ENCODE peak calls at places on chromosomes 5 and 9, in ten cellular contexts. One of them, this sample, is unnamed.
A peak's percentile ranks its signal among the peaks of the same experiment; 100 is the strongest.

GRCh38 chr5:5278815-5279381 is 138.8 kb downstream of the ADAMTS16 start:
- DNase-seq in activated gamma-delta T cell treated with anti-CD3 and anti-CD28 coated beads, Interleukin-2, amount 50 U/mL, for 16 hours: no peak
- DNase-seq in brain microvascular endothelial cell: no peak
- DNase-seq in activated CD4-positive, alpha-beta T cell treated with anti-CD3 and anti-CD28 coated beads, Interleukin-2, amount 10 ng/mL, durations not matched to agents 7 days and 5 days: no peak
- DNase-seq in spleen: no peak
- DNase-seq in natural killer cell: no peak
- DNase-seq in left cardiac atrium: no peak
- DNase-seq in T follicular helper cell: no peak
- DNase-seq in CD8-positive, alpha-beta T cell: no peak
- DNase-seq in renal cortical epithelial cell: no peak
- DNase-seq in this sample: no peak

GRCh38 chr5:151085517-151086031 is 4.7 kb upstream of the TNIP1 start:
- DNase-seq in activated gamma-delta T cell treated with anti-CD3 and anti-CD28 coated beads, Interleukin-2, amount 50 U/mL, for 16 hours: no peak
- DNase-seq in brain microvascular endothelial cell: no peak
- DNase-seq in activated CD4-positive, alpha-beta T cell treated with anti-CD3 and anti-CD28 coated beads, Interleukin-2, amount 10 ng/mL, durations not matched to agents 7 days and 5 days: no peak
- DNase-seq in spleen: peak; percentile 82
- DNase-seq in natural killer cell: no peak
- DNase-seq in left cardiac atrium: peak; percentile 69
- DNase-seq in T follicular helper cell: peak; percentile 49
- DNase-seq in CD8-positive, alpha-beta T cell: peak; percentile 33
- DNase-seq in renal cortical epithelial cell: peak; percentile 77
- DNase-seq in this sample: no peak

GRCh38 chr5:59503223-59503622 is 390.3 kb downstream of the PDE4D start:
- DNase-seq in activated gamma-delta T cell treated with anti-CD3 and anti-CD28 coated beads, Interleukin-2, amount 50 U/mL, for 16 hours: no peak
- DNase-seq in brain microvascular endothelial cell: no peak
- DNase-seq in activated CD4-positive, alpha-beta T cell treated with anti-CD3 and anti-CD28 coated beads, Interleukin-2, amount 10 ng/mL, durations not matched to agents 7 days and 5 days: no peak
- DNase-seq in spleen: no peak
- DNase-seq in natural killer cell: no peak
- DNase-seq in left cardiac atrium: no peak
- DNase-seq in T follicular helper cell: no peak
- DNase-seq in CD8-positive, alpha-beta T cell: no peak
- DNase-seq in renal cortical epithelial cell: peak; percentile 43
- DNase-seq in this sample: no peak

GRCh38 chr9:135156525-135157510 is 69.3 kb downstream of the OLFM1 start:
- DNase-seq in activated gamma-delta T cell treated with anti-CD3 and anti-CD28 coated beads, Interleukin-2, amount 50 U/mL, for 16 hours: no peak
- DNase-seq in brain microvascular endothelial cell: no peak
- DNase-seq in activated CD4-positive, alpha-beta T cell treated with anti-CD3 and anti-CD28 coated beads, Interleukin-2, amount 10 ng/mL, durations not matched to agents 7 days and 5 days: peak; percentile 24
- DNase-seq in spleen: no peak
- DNase-seq in natural killer cell: no peak
- DNase-seq in left cardiac atrium: peak; percentile 61
- DNase-seq in T follicular helper cell: no peak
- DNase-seq in CD8-positive, alpha-beta T cell: no peak
- DNase-seq in renal cortical epithelial cell: no peak
- DNase-seq in this sample: peak; percentile 50

GRCh38 chr9:86452194-86452828 is 98.1 kb upstream of the TUT7 start:
- DNase-seq in activated gamma-delta T cell treated with anti-CD3 and anti-CD28 coated beads, Interleukin-2, amount 50 U/mL, for 16 hours: no peak
- DNase-seq in brain microvascular endothelial cell: no peak
- DNase-seq in activated CD4-positive, alpha-beta T cell treated with anti-CD3 and anti-CD28 coated beads, Interleukin-2, amount 10 ng/mL, durations not matched to agents 7 days and 5 days: no peak
- DNase-seq in spleen: no peak
- DNase-seq in natural killer cell: no peak
- DNase-seq in left cardiac atrium: no peak
- DNase-seq in T follicular helper cell: no peak
- DNase-seq in CD8-positive, alpha-beta T cell: no peak
- DNase-seq in renal cortical epithelial cell: peak; percentile 25
- DNase-seq in this sample: no peak

GRCh38 chr5:79070002-79070567 is 518 bp downstream of the BHMT2 start:
- DNase-seq in activated gamma-delta T cell treated with anti-CD3 and anti-CD28 coated beads, Interleukin-2, amount 50 U/mL, for 16 hours: no peak
- DNase-seq in brain microvascular endothelial cell: peak; percentile 15
- DNase-seq in activated CD4-positive, alpha-beta T cell treated with anti-CD3 and anti-CD28 coated beads, Interleukin-2, amount 10 ng/mL, durations not matched to agents 7 days and 5 days: no peak
- DNase-seq in spleen: no peak
- DNase-seq in natural killer cell: no peak
- DNase-seq in left cardiac atrium: peak; percentile 28
- DNase-seq in T follicular helper cell: no peak
- DNase-seq in CD8-positive, alpha-beta T cell: no peak
- DNase-seq in renal cortical epithelial cell: peak; percentile 47
- DNase-seq in this sample: no peak

GRCh38 chr5:7592910-7593309 is 197.0 kb downstream of the ADCY2 start:
- DNase-seq in activated gamma-delta T cell treated with anti-CD3 and anti-CD28 coated beads, Interleukin-2, amount 50 U/mL, for 16 hours: no peak
- DNase-seq in brain microvascular endothelial cell: no peak
- DNase-seq in activated CD4-positive, alpha-beta T cell treated with anti-CD3 and anti-CD28 coated beads, Interleukin-2, amount 10 ng/mL, durations not matched to agents 7 days and 5 days: no peak
- DNase-seq in spleen: no peak
- DNase-seq in natural killer cell: no peak
- DNase-seq in left cardiac atrium: no peak
- DNase-seq in T follicular helper cell: no peak
- DNase-seq in CD8-positive, alpha-beta T cell: no peak
- DNase-seq in renal cortical epithelial cell: no peak
- DNase-seq in this sample: peak; percentile 9

GRCh38 chr9:84146893-84147705 is 166.5 kb downstream of the RMI1 start:
- DNase-seq in activated gamma-delta T cell treated with anti-CD3 and anti-CD28 coated beads, Interleukin-2, amount 50 U/mL, for 16 hours: no peak
- DNase-seq in brain microvascular endothelial cell: no peak
- DNase-seq in activated CD4-positive, alpha-beta T cell treated with anti-CD3 and anti-CD28 coated beads, Interleukin-2, amount 10 ng/mL, durations not matched to agents 7 days and 5 days: no peak
- DNase-seq in spleen: no peak
- DNase-seq in natural killer cell: no peak
- DNase-seq in left cardiac atrium: no peak
- DNase-seq in T follicular helper cell: no peak
- DNase-seq in CD8-positive, alpha-beta T cell: no peak
- DNase-seq in renal cortical epithelial cell: no peak
- DNase-seq in this sample: no peak

GRCh38 chr5:159658266-159658665 is 258.0 kb upstream of the ADRA1B start:
- DNase-seq in activated gamma-delta T cell treated with anti-CD3 and anti-CD28 coated beads, Interleukin-2, amount 50 U/mL, for 16 hours: no peak
- DNase-seq in brain microvascular endothelial cell: no peak
- DNase-seq in activated CD4-positive, alpha-beta T cell treated with anti-CD3 and anti-CD28 coated beads, Interleukin-2, amount 10 ng/mL, durations not matched to agents 7 days and 5 days: no peak
- DNase-seq in spleen: no peak
- DNase-seq in natural killer cell: no peak
- DNase-seq in left cardiac atrium: no peak
- DNase-seq in T follicular helper cell: no peak
- DNase-seq in CD8-positive, alpha-beta T cell: no peak
- DNase-seq in renal cortical epithelial cell: no peak
- DNase-seq in this sample: no peak

GRCh38 chr5:93601053-93601429 is 18.0 kb downstream of the NR2F1 start:
- DNase-seq in activated gamma-delta T cell treated with anti-CD3 and anti-CD28 coated beads, Interleukin-2, amount 50 U/mL, for 16 hours: no peak
- DNase-seq in brain microvascular endothelial cell: no peak
- DNase-seq in activated CD4-positive, alpha-beta T cell treated with anti-CD3 and anti-CD28 coated beads, Interleukin-2, amount 10 ng/mL, durations not matched to agents 7 days and 5 days: no peak
- DNase-seq in spleen: no peak
- DNase-seq in natural killer cell: no peak
- DNase-seq in left cardiac atrium: no peak
- DNase-seq in T follicular helper cell: no peak
- DNase-seq in CD8-positive, alpha-beta T cell: no peak
- DNase-seq in renal cortical epithelial cell: no peak
- DNase-seq in this sample: no peak

GRCh38 chr5:67879619-67880357 is 335.8 kb upstream of the PIK3R1 start:
- DNase-seq in activated gamma-delta T cell treated with anti-CD3 and anti-CD28 coated beads, Interleukin-2, amount 50 U/mL, for 16 hours: no peak
- DNase-seq in brain microvascular endothelial cell: peak; percentile 53
- DNase-seq in activated CD4-positive, alpha-beta T cell treated with anti-CD3 and anti-CD28 coated beads, Interleukin-2, amount 10 ng/mL, durations not matched to agents 7 days and 5 days: no peak
- DNase-seq in spleen: no peak
- DNase-seq in natural killer cell: no peak
- DNase-seq in left cardiac atrium: no peak
- DNase-seq in T follicular helper cell: no peak
- DNase-seq in CD8-positive, alpha-beta T cell: no peak
- DNase-seq in renal cortical epithelial cell: peak; percentile 62
- DNase-seq in this sample: no peak

GRCh38 chr9:86098793-86099694 is at the start of gene GOLM1:
- DNase-seq in activated gamma-delta T cell treated with anti-CD3 and anti-CD28 coated beads, Interleukin-2, amount 50 U/mL, for 16 hours: no peak
- DNase-seq in brain microvascular endothelial cell: peak; percentile 22
- DNase-seq in activated CD4-positive, alpha-beta T cell treated with anti-CD3 and anti-CD28 coated beads, Interleukin-2, amount 10 ng/mL, durations not matched to agents 7 days and 5 days: peak; percentile 12
- DNase-seq in spleen: peak; percentile 82
- DNase-seq in natural killer cell: peak; percentile 47
- DNase-seq in left cardiac atrium: peak; percentile 53
- DNase-seq in T follicular helper cell: no peak
- DNase-seq in CD8-positive, alpha-beta T cell: no peak
- DNase-seq in renal cortical epithelial cell: no peak
- DNase-seq in this sample: peak; percentile 69

GRCh38 chr9:95063300-95063699 is 254.2 kb downstream of the FANCC start:
- DNase-seq in activated gamma-delta T cell treated with anti-CD3 and anti-CD28 coated beads, Interleukin-2, amount 50 U/mL, for 16 hours: no peak
- DNase-seq in brain microvascular endothelial cell: no peak
- DNase-seq in activated CD4-positive, alpha-beta T cell treated with anti-CD3 and anti-CD28 coated beads, Interleukin-2, amount 10 ng/mL, durations not matched to agents 7 days and 5 days: no peak
- DNase-seq in spleen: no peak
- DNase-seq in natural killer cell: no peak
- DNase-seq in left cardiac atrium: no peak
- DNase-seq in T follicular helper cell: no peak
- DNase-seq in CD8-positive, alpha-beta T cell: no peak
- DNase-seq in renal cortical epithelial cell: no peak
- DNase-seq in this sample: no peak

GRCh38 chr5:35853652-35854051 is 3.0 kb upstream of the IL7R start:
- DNase-seq in activated gamma-delta T cell treated with anti-CD3 and anti-CD28 coated beads, Interleukin-2, amount 50 U/mL, for 16 hours: peak; percentile 50
- DNase-seq in brain microvascular endothelial cell: no peak
- DNase-seq in activated CD4-positive, alpha-beta T cell treated with anti-CD3 and anti-CD28 coated beads, Interleukin-2, amount 10 ng/mL, durations not matched to agents 7 days and 5 days: peak; percentile 81
- DNase-seq in spleen: no peak
- DNase-seq in natural killer cell: no peak
- DNase-seq in left cardiac atrium: no peak
- DNase-seq in T follicular helper cell: peak; percentile 61
- DNase-seq in CD8-positive, alpha-beta T cell: peak; percentile 89
- DNase-seq in renal cortical epithelial cell: peak; percentile 11
- DNase-seq in this sample: no peak

GRCh38 chr5:132987531-132988408 is 24.3 kb upstream of the AFF4 start:
- DNase-seq in activated gamma-delta T cell treated with anti-CD3 and anti-CD28 coated beads, Interleukin-2, amount 50 U/mL, for 16 hours: no peak
- DNase-seq in brain microvascular endothelial cell: no peak
- DNase-seq in activated CD4-positive, alpha-beta T cell treated with anti-CD3 and anti-CD28 coated beads, Interleukin-2, amount 10 ng/mL, durations not matched to agents 7 days and 5 days: no peak
- DNase-seq in spleen: peak; percentile 45
- DNase-seq in natural killer cell: no peak
- DNase-seq in left cardiac atrium: no peak
- DNase-seq in T follicular helper cell: no peak
- DNase-seq in CD8-positive, alpha-beta T cell: no peak
- DNase-seq in renal cortical epithelial cell: no peak
- DNase-seq in this sample: no peak

GRCh38 chr9:112312139-112312538 is 21.3 kb downstream of the PTBP3 start:
- DNase-seq in activated gamma-delta T cell treated with anti-CD3 and anti-CD28 coated beads, Interleukin-2, amount 50 U/mL, for 16 hours: no peak
- DNase-seq in brain microvascular endothelial cell: no peak
- DNase-seq in activated CD4-positive, alpha-beta T cell treated with anti-CD3 and anti-CD28 coated beads, Interleukin-2, amount 10 ng/mL, durations not matched to agents 7 days and 5 days: no peak
- DNase-seq in spleen: no peak
- DNase-seq in natural killer cell: no peak
- DNase-seq in left cardiac atrium: no peak
- DNase-seq in T follicular helper cell: no peak
- DNase-seq in CD8-positive, alpha-beta T cell: no peak
- DNase-seq in renal cortical epithelial cell: no peak
- DNase-seq in this sample: no peak

GRCh38 chr5:89437450-89438435 is 554.8 kb upstream of the MEF2C start:
- DNase-seq in activated gamma-delta T cell treated with anti-CD3 and anti-CD28 coated beads, Interleukin-2, amount 50 U/mL, for 16 hours: no peak
- DNase-seq in brain microvascular endothelial cell: peak; percentile 78
- DNase-seq in activated CD4-positive, alpha-beta T cell treated with anti-CD3 and anti-CD28 coated beads, Interleukin-2, amount 10 ng/mL, durations not matched to agents 7 days and 5 days: no peak
- DNase-seq in spleen: no peak
- DNase-seq in natural killer cell: no peak
- DNase-seq in left cardiac atrium: no peak
- DNase-seq in T follicular helper cell: no peak
- DNase-seq in CD8-positive, alpha-beta T cell: no peak
- DNase-seq in renal cortical epithelial cell: peak; percentile 76
- DNase-seq in this sample: no peak

GRCh38 chr5:118590806-118591205 is 397.5 kb downstream of the DTWD2 start:
- DNase-seq in activated gamma-delta T cell treated with anti-CD3 and anti-CD28 coated beads, Interleukin-2, amount 50 U/mL, for 16 hours: no peak
- DNase-seq in brain microvascular endothelial cell: no peak
- DNase-seq in activated CD4-positive, alpha-beta T cell treated with anti-CD3 and anti-CD28 coated beads, Interleukin-2, amount 10 ng/mL, durations not matched to agents 7 days and 5 days: no peak
- DNase-seq in spleen: no peak
- DNase-seq in natural killer cell: no peak
- DNase-seq in left cardiac atrium: no peak
- DNase-seq in T follicular helper cell: no peak
- DNase-seq in CD8-positive, alpha-beta T cell: no peak
- DNase-seq in renal cortical epithelial cell: no peak
- DNase-seq in this sample: no peak

GRCh38 chr9:89635007-89635742 is 30.4 kb downstream of the GADD45G start:
- DNase-seq in activated gamma-delta T cell treated with anti-CD3 and anti-CD28 coated beads, Interleukin-2, amount 50 U/mL, for 16 hours: no peak
- DNase-seq in brain microvascular endothelial cell: peak; percentile 11
- DNase-seq in activated CD4-positive, alpha-beta T cell treated with anti-CD3 and anti-CD28 coated beads, Interleukin-2, amount 10 ng/mL, durations not matched to agents 7 days and 5 days: no peak
- DNase-seq in spleen: peak; percentile 10
- DNase-seq in natural killer cell: no peak
- DNase-seq in left cardiac atrium: no peak
- DNase-seq in T follicular helper cell: no peak
- DNase-seq in CD8-positive, alpha-beta T cell: no peak
- DNase-seq in renal cortical epithelial cell: peak; percentile 79
- DNase-seq in this sample: no peak

GRCh38 chr9:9764821-9765220 is 848.0 kb downstream of the PTPRD start:
- DNase-seq in activated gamma-delta T cell treated with anti-CD3 and anti-CD28 coated beads, Interleukin-2, amount 50 U/mL, for 16 hours: no peak
- DNase-seq in brain microvascular endothelial cell: peak; percentile 24
- DNase-seq in activated CD4-positive, alpha-beta T cell treated with anti-CD3 and anti-CD28 coated beads, Interleukin-2, amount 10 ng/mL, durations not matched to agents 7 days and 5 days: no peak
- DNase-seq in spleen: no peak
- DNase-seq in natural killer cell: no peak
- DNase-seq in left cardiac atrium: no peak
- DNase-seq in T follicular helper cell: no peak
- DNase-seq in CD8-positive, alpha-beta T cell: no peak
- DNase-seq in renal cortical epithelial cell: no peak
- DNase-seq in this sample: no peak

This sample was measured in MM.1S.